ENCODE peak calls at places on chromosomes 1 and 21, in four cellular contexts. P is hepatocyte, Y is esophagus squamous epithelium, F is HCT116. B is an unnamed sample. For H3K4me1 and H3K36me3, the result is how much of the 10 kb centered on the place peaks cover.

GRCh38 chr1:18927654-18928272 is 25.4 kb upstream of the ALDH4A1 start:
- DNase-seq in P (no peak), Y (no peak), F (no peak), B (peak)

GRCh38 chr1:162855461-162856150 is 5.4 kb downstream of the CCDC190 start:
- DNase-seq in P (no peak), Y (no peak), F (no peak), B (no peak)

GRCh38 chr1:7582439-7582972 is 188.6 kb upstream of the VAMP3 start:
- DNase-seq in P (no peak), Y (no peak), F (no peak), B (no peak)

GRCh38 chr1:57824535-57824934 is 400.7 kb upstream of the DAB1 start:
- DNase-seq in P (no peak), Y (no peak), F (no peak), B (no peak)

GRCh38 chr1:11286735-11287410 is 13.9 kb downstream of the UBIAD1 start:
- DNase-seq in P (no peak), Y (no peak), F (no peak), B (no peak)

GRCh38 chr1:62228883-62229187 is 34.2 kb downstream of the L1TD1 start:
- DNase-seq in P (no peak), Y (no peak), F (no peak), B (no peak)

GRCh38 chr1:206738370-206739366 is 31.9 kb upstream of the IL19 start:
- DNase-seq in P (no peak), Y (no peak), F (peak), B (peak)

GRCh38 chr1:151494741-151495281 is 16.4 kb upstream of the CGN start:
- DNase-seq in P (peak), Y (no peak), F (peak), B (no peak)

GRCh38 chr1:232046531-232047283 is 420.1 kb downstream of the DISC1 start:
- DNase-seq in P (no peak), Y (no peak), F (no peak), B (no peak)

GRCh38 chr1:152325111-152325510 is at the start of gene FLG:
- DNase-seq in P (no peak), Y (no peak), F (no peak), B (no peak)

GRCh38 chr1:3656450-3657095 is 4.3 kb downstream of the TP73 start:
- DNase-seq in P (no peak), Y (no peak), F (no peak), B (no peak)

GRCh38 chr1:193275773-193276172 is 89.4 kb upstream of the B3GALT2 start:
- DNase-seq in P (no peak), Y (no peak), F (no peak), B (no peak)

GRCh38 chr1:20216574-20216973 is 30.3 kb upstream of the PLA2G2C start:
- DNase-seq in P (peak), Y (no peak), F (peak), B (peak)

GRCh38 chr1:76176020-76176419 is 101.5 kb downstream of the ST6GALNAC3 start:
- DNase-seq in P (no peak), Y (no peak), F (no peak), B (no peak)

GRCh38 chr21:44463716-44464115 is 8.4 kb downstream of the LRRC3 start:
- DNase-seq in P (no peak), Y (no peak), F (no peak), B (no peak)

GRCh38 chr1:85224734-85225623 is 24.2 kb upstream of the SYDE2 start:
- DNase-seq in P (peak), Y (no peak), F (no peak), B (no peak)

GRCh38 chr1:219278288-219278687 is 104.6 kb downstream of the LYPLAL1 start:
- DNase-seq in P (no peak), Y (no peak), F (no peak), B (no peak)

DNA sequence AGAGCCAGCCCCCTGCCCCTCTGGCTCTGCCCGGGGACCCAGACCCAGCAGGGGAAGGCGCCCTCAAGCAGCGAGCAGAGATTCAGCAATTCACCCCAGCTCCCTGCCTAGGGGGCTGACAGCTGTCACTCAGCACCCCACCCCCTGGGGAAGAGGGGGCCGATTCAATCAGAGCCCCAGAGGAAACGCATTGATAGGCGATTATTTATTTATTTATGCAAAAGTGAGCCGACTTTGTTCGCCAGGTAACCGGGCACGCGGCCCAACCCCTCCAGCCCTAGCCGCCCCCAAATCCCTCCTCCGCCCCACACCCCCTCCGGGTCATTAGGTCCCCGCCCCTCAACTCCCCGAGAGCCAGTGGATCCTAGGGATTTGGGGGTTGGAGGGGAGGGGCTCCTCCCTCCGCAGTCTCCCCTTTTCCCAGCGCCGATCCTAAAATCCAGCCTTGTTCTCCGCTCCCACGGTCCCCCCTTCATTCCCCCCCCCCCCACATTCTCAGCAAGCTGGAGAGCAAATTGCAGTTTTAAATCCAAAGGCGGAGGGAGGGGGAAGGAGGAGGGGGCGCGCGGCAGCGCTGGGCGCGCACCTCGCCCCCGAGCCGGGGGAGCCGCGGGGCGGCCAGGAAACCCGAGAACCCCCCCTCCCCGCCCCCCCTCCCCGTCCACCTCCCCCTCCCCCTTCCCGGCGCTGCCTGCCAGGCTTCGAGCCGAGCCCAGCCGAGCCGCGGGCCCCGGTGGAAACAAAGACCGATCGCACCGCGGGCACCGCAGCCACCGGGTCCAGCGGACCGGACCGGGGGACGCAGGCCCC is 1.2 kb downstream of the AHDC1 start:
- DNase-seq in P (peak), Y (no peak), F (no peak), B (peak)
- H3K4me1 ChIP-seq in P (half or more), Y (half or more), F (under half), B (under half)

GRCh38 chr1:203167913-203168200 is 7.8 kb downstream of the MYBPH start:
- DNase-seq in P (no peak), Y (no peak), F (no peak), B (no peak)

GRCh38 chr1:203165800-203166161 is 9.8 kb downstream of the MYBPH start:
- DNase-seq in P (no peak), Y (no peak), F (no peak), B (no peak)

GRCh38 chr1:203167026-203167912 is 8.4 kb downstream of the MYBPH start:
- DNase-seq in P (no peak), Y (no peak), F (no peak), B (no peak)

GRCh38 chr1:203165101-203165799 is 10.4 kb downstream of the MYBPH start:
- DNase-seq in P (no peak), Y (no peak), F (no peak), B (no peak)

DNA sequence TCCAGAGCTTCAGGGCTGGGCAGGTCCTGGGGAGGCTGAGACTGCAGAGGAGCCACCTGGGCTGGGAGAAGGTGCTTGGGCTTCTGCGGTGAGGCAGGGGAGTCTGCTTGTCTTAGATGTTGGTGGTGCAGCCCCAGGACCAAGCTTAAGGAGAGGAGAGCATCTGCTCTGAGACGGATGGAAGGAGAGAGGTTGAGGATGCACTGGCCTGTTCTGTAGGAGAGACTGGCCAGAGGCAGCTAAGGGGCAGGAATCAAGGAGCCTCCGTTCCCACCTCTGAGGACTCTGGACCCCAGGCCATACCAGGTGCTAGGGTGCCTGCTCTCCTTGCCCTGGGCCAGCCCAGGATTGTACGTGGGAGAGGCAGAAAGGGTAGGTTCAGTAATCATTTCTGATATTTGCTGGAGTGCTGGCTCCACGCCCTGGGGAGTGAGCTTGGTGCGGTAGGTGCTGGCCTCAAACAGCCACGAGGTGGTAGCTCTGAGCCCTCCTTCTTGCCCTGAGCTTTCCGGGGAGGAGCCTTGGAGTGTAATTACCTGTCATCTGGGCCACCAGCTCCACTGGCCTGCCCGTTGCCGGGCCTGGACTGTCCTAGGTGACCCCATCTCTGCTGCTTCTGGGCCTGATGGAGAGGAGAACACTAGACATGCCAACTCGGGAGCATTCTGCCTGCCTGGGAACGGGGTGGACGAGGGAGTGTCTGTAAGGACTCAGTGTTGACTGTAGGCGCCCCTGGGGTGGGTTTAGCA is 9.3 kb downstream of the MYBPH start:
- DNase-seq in P (peak), Y (no peak), F (no peak), B (peak)
- TF ChIP-seq CTCF in P (peak), Y (no peak), F (peak), B (peak)

GRCh38 chr1:117621316-117621715 is 15.5 kb downstream of the TENT5C start:
- DNase-seq in P (no peak), Y (no peak), F (no peak), B (no peak)

GRCh38 chr1:117620440-117620839 is 14.6 kb downstream of the TENT5C start:
- DNase-seq in P (no peak), Y (no peak), F (no peak), B (peak)

GRCh38 chr1:117622726-117623125 is 16.9 kb downstream of the TENT5C start:
- DNase-seq in P (no peak), Y (no peak), F (no peak), B (peak)

GRCh38 chr1:117623698-117624097 is 17.9 kb downstream of the TENT5C start:
- DNase-seq in P (no peak), Y (no peak), F (no peak), B (peak)

DNA sequence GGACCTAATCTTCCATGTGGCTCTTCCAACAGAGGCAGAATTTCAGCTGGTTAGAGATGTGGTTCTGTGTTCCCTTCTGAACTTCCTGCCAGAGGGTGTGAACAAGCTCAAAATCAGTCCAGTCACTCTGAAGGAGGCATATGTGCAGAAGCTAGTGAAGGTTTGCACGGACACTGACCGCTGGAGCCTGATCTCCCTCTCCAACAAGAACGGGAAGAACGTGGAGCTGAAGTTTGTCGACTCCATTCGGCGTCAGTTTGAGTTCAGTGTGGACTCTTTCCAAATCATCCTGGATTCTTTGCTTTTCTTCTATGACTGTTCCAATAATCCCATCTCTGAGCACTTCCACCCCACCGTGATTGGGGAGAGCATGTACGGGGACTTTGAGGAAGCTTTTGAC is 17.3 kb downstream of the TENT5C start:
- DNase-seq in P (no peak), Y (no peak), F (no peak), B (peak)
- H3K36me3 ChIP-seq in P (under half), Y (under half), F (under half), B (under half)

GRCh38 chr1:21292991-21293536 is 2.8 kb upstream of the ECE1 start:
- DNase-seq in P (no peak), Y (no peak), F (no peak), B (peak)

GRCh38 chr1:21293537-21294265 is 3.4 kb upstream of the ECE1 start:
- DNase-seq in P (no peak), Y (no peak), F (no peak), B (peak)

GRCh38 chr1:21295059-21295401 is 4.8 kb upstream of the ECE1 start:
- DNase-seq in P (no peak), Y (no peak), F (peak), B (no peak)

GRCh38 chr1:21295545-21295944 is 5.3 kb upstream of the ECE1 start:
- DNase-seq in P (no peak), Y (no peak), F (no peak), B (peak)

GRCh38 chr1:21294266-21295058 is 4.2 kb upstream of the ECE1 start:
- DNase-seq in P (no peak), Y (no peak), F (peak), B (peak)
- H3K4me1 ChIP-seq in P (under half), Y (half or more), F (under half), B (under half)

DNA sequence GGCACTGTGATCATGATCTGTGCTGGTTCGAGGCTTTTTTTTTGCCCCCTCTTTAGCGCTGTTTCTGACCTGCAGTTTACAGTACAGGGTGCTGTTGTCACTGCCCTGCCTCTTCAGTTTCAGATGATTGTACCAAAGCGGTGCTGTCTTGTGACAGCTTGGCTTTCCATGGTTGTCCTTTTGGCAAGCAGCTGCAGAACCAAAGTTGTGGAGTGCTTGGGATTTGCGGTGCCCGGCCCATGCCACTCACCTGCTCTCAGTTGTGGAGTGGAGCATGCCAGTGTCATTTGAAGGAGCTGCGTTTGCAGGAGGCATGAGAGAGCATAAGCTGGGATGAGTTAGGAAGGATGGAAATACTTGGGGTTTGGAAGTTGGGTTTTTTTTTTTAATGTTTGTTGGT is 48.4 kb downstream of the DOP1B start:
- DNase-seq in P (no peak), Y (no peak), F (no peak), B (no peak)
- TF ChIP-seq CTCF in P (no peak), Y (no peak), F (no peak), B (no peak)

GRCh38 chr1:30974536-30974935 is 66.0 kb upstream of the SDC3 start:
- DNase-seq in P (no peak), Y (no peak), F (no peak), B (no peak)

GRCh38 chr1:30968220-30968971 is 59.8 kb upstream of the SDC3 start:
- DNase-seq in P (no peak), Y (no peak), F (no peak), B (no peak)

GRCh38 chr1:30965914-30966313 is 57.4 kb upstream of the SDC3 start:
- DNase-seq in P (no peak), Y (no peak), F (no peak), B (no peak)

GRCh38 chr1:30966690-30967369 is 58.3 kb upstream of the SDC3 start:
- DNase-seq in P (peak), Y (no peak), F (no peak), B (no peak)

GRCh38 chr1:30969903-30970302 is 61.3 kb upstream of the SDC3 start:
- DNase-seq in P (no peak), Y (no peak), F (no peak), B (peak)
- H3K36me3 ChIP-seq in P (under half), Y (under half), F (half or more), B (under half)

GRCh38 chr1:115765091-115765490 is 3.4 kb downstream of the CASQ2 start:
- DNase-seq in P (no peak), Y (no peak), F (no peak), B (no peak)
- H3K4me1 ChIP-seq in P (under half), Y (under half), F (under half), B (under half)

DNA sequence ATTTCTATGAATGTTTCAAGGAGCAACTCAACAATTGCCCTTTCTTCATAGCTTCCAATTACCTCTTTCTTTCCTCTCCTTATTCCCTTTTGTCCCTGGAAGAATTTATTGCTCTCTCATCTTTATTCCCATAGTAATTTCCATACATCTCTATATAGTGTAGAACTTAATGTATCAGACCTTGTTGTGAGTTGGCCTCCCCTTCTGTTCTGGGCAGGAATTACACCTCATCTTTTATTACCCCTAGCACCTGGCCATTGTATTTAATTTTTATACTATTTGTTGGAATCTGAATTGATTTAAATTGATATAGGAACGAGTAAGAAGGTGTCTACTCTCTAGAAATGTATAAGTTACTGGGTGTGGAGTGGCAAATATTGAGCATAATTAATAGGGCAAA is 114.5 kb downstream of the CACHD1 start:
- DNase-seq in P (no peak), Y (no peak), F (no peak), B (no peak)
- TF ChIP-seq CTCF in P (peak), Y (peak), F (peak), B (peak)

GRCh38 chr1:17206196-17206595 is 1.3 kb downstream of the PADI1 start:
- DNase-seq in P (no peak), Y (no peak), F (no peak), B (no peak)
- H3K36me3 ChIP-seq in P (under half), Y (under half), F (under half), B (under half)

GRCh38 chr1:35184495-35185199 is 8.3 kb downstream of the SFPQ start:
- DNase-seq in P (no peak), Y (no peak), F (no peak), B (no peak)

GRCh38 chr1:35187816-35188342 is 5.1 kb downstream of the SFPQ start:
- DNase-seq in P (no peak), Y (no peak), F (no peak), B (no peak)

GRCh38 chr1:35186239-35186638 is 6.7 kb downstream of the SFPQ start:
- DNase-seq in P (no peak), Y (no peak), F (no peak), B (no peak)

GRCh38 chr1:35181790-35182455 is 11.0 kb downstream of the SFPQ start:
- DNase-seq in P (no peak), Y (no peak), F (no peak), B (no peak)

DNA sequence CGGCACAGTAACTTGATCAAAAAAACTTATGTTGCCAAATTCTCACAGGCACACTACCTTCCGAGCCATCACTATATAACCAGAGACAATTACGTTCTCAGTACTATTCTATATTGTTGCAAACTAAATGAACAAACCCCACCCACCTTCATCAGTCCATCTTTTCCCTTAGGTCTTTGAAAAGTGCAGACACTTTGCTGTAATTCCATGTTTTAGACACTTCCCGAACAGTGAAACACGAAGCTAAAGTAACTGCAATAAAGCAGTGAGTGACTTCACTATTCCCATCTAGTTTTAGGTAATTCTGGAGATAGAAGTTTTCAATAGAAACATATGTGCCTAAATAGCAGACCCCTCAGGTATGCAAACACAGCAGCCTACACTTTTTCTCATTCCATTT is 7.7 kb downstream of the SFPQ start:
- DNase-seq in P (no peak), Y (no peak), F (no peak), B (no peak)
- H3K4me1 ChIP-seq in P (half or more), Y (half or more), F (under half), B (under half)